ENCODE peak calls at places on chromosomes 4 and X, in four cellular contexts. H is DND-41, L is esophagus squamous epithelium, O is psoas muscle. K is an unnamed sample.
A peak's percentile ranks its signal among the peaks of the same experiment; 100 is the strongest.

GRCh38 chr4:38131371-38132139 is 171.4 kb downstream of the PTTG2 start:
- DNase-seq in H (peak; percentile 29), O (no peak), L (no peak), K (no peak)

GRCh38 chr4:26522478-26522877 is 32.2 kb upstream of the CCKAR start:
- DNase-seq in O (no peak), L (no peak), H (no peak), K (no peak)

GRCh38 chrX:148500428-148501120 is at the start of gene AFF2:
- DNase-seq in H (peak; percentile 77), O (peak; percentile 57), L (no peak), K (peak; percentile 52)

GRCh38 chrX:53312946-53313745 is 31.8 kb upstream of the IQSEC2 start:
- DNase-seq in O (peak; percentile 75), L (no peak), H (peak; percentile 64), K (peak; percentile 43)

GRCh38 chr4:51825341-51825740 is 17.6 kb upstream of the DCUN1D4 start:
- DNase-seq in H (no peak), O (no peak), L (no peak), K (no peak)

GRCh38 chr4:3492741-3493719 is 29.9 kb downstream of the DOK7 start:
- DNase-seq in L (no peak), O (no peak), H (no peak), K (no peak)

GRCh38 chrX:24145340-24146186 is 4.0 kb upstream of the ZFX start:
- DNase-seq in O (no peak), L (no peak), H (no peak), K (no peak)

GRCh38 chr4:101258782-101259353 is 88.5 kb downstream of the PPP3CA start:
- DNase-seq in O (no peak), H (no peak), L (no peak), K (no peak)

GRCh38 chr4:71009796-71010588 is 16.5 kb downstream of the DCK start:
- DNase-seq in H (no peak), L (no peak), O (no peak), K (no peak)

GRCh38 chrX:148771440-148771839 is 271.0 kb downstream of the AFF2 start:
- DNase-seq in L (no peak), H (no peak), O (no peak), K (no peak)

GRCh38 chrX:131392666-131393065 is 103.6 kb upstream of the IGSF1 start:
- DNase-seq in H (no peak), L (no peak), O (peak; percentile 40), K (no peak)

GRCh38 chr4:113539408-113539807 is 222.1 kb downstream of the CAMK2D start:
- DNase-seq in O (no peak), H (no peak), L (no peak), K (no peak)

GRCh38 chrX:9327747-9328145 is 137.1 kb upstream of the TBL1X start:
- DNase-seq in L (no peak), O (no peak), H (no peak), K (no peak)

GRCh38 chr4:62457356-62457755 is 1257.2 kb downstream of the ADGRL3 start:
- DNase-seq in H (no peak), L (no peak), O (no peak), K (no peak)

GRCh38 chrX:125439194-125439849 is 119.7 kb downstream of the TEX13C start:
- DNase-seq in L (no peak), O (no peak), H (no peak), K (no peak)

GRCh38 chrX:76796311-76796710 is 368.8 kb downstream of the MAGEE1 start:
- DNase-seq in L (no peak), H (no peak), O (no peak), K (no peak)

GRCh38 chr4:21470531-21470930 is 478.0 kb downstream of the KCNIP4 start:
- DNase-seq in L (no peak), H (no peak), O (no peak), K (no peak)

GRCh38 chr4:180932365-180933001 is 1310.7 kb upstream of the TENM3 start:
- DNase-seq in O (no peak), L (no peak), H (no peak), K (no peak)

GRCh38 chr4:173346074-173346473 is 11.9 kb upstream of the HMGB2 start:
- DNase-seq in O (no peak), H (no peak), L (no peak), K (no peak)

GRCh38 chrX:125205084-125205917 is 114.4 kb upstream of the TEX13C start:
- DNase-seq in H (no peak), O (peak; percentile 78), L (no peak), K (no peak)

GRCh38 chrX:28910501-28910900 is 323.3 kb downstream of the IL1RAPL1 start:
- DNase-seq in O (no peak), L (no peak), H (no peak), K (no peak)

GRCh38 chr4:116016201-116016600 is 902.8 kb upstream of the NDST4 start:
- DNase-seq in O (no peak), L (no peak), H (peak; percentile 46), K (no peak)

GRCh38 chrX:110286126-110286525 is 31.8 kb downstream of the AMMECR1 start:
- DNase-seq in L (no peak), O (no peak), H (no peak), K (peak; percentile 21)

GRCh38 chr4:39066371-39066770 is 4.3 kb downstream of the KLHL5 start:
- DNase-seq in O (no peak), H (no peak), L (no peak), K (no peak)

GRCh38 chrX:12352922-12353321 is 214.6 kb downstream of the FRMPD4 start:
- DNase-seq in H (no peak), L (no peak), O (no peak), K (no peak)

GRCh38 chr4:136865591-136865990 is 666.7 kb downstream of the PCDH18 start:
- DNase-seq in O (no peak), H (no peak), L (no peak), K (no peak)

GRCh38 chr4:147964519-147964918 is 232.6 kb downstream of the ARHGAP10 start:
- DNase-seq in O (no peak), H (no peak), L (no peak), K (no peak)

GRCh38 chr4:187799735-187800134 is 195.8 kb upstream of the ZFP42 start:
- DNase-seq in H (no peak), L (no peak), O (no peak), K (no peak)

GRCh38 chr4:144179152-144179739 is 38.7 kb upstream of the GYPA start:
- DNase-seq in O (no peak), L (no peak), H (no peak), K (no peak)

GRCh38 chr4:176309046-176309445 is 10.7 kb upstream of the SPCS3 start:
- DNase-seq in O (no peak), H (no peak), L (no peak), K (no peak)
- TF ChIP-seq CTCF in O (no peak), H (no peak), L (no peak), K (no peak)

GRCh38 chr4:76623217-76624060 is 188.4 kb downstream of the SHROOM3 start:
- DNase-seq in O (no peak), H (no peak), L (no peak), K (no peak)

GRCh38 chr4:76625316-76625715 is 190.3 kb downstream of the SHROOM3 start:
- DNase-seq in H (no peak), L (no peak), O (no peak), K (no peak)

GRCh38 chr4:76622126-76622525 is 187.1 kb downstream of the SHROOM3 start:
- DNase-seq in H (no peak), L (no peak), O (no peak), K (no peak)

GRCh38 chr4:76622717-76623116 is 187.7 kb downstream of the SHROOM3 start:
- DNase-seq in H (no peak), L (no peak), O (no peak), K (no peak)

GRCh38 chr4:76624271-76624681 is 189.2 kb downstream of the SHROOM3 start:
- DNase-seq in H (no peak), O (no peak), L (no peak), K (peak; percentile 61)
- H3K4me1 ChIP-seq in H (no peaks in the 10 kb centered on the region), O (no peaks in the 10 kb centered on the region), L (no peaks in the 10 kb centered on the region), K (peaks cover 8% of the 10 kb centered on the region)

DNA sequence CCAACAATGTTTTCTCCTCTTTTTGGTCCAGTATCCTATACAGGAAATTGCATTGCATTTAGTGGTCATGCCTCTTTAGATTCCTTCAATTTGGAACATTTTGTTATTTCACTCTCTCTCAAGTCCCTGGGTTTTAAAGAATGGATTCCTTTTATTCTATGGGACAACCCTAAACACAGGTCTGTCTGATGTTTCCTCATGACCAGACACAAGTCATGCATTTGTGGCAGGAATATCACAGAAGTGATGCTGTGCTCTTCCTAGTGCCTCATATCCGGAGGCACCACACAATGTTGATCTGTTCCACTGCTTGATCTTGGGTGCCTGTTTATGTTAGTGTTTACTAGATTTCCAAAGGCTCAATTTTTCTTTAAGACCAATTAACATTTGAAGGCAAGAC is 69.7 kb upstream of the H2AZ1 start:
- DNase-seq in H (no peak), O (no peak), L (no peak), K (no peak)
- TF ChIP-seq CTCF in H (no peak), O (no peak), L (no peak), K (no peak)

DNA sequence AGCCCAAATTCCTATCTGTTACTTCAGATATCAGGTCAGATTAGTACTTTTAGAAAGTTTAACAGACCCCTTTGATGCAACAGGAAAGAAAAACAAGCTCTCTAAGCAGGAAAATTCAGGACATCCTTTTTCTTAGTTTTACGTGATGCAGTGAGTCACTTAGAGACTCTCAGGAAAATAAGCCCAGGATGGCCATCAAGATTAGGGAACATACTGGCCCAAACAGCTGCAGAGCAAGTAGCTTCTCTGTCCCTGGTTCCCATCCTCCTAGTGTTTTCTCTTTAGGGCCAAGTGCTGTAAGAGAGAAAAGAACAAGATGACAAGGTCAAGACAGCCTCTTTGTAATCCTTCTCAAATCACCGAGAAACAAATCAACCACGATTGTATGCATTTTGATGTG is 219.1 kb downstream of the ZNF674 start:
- DNase-seq in H (no peak), O (no peak), L (no peak), K (no peak)
- H3K4me1 ChIP-seq in H (peaks cover 13% of the 10 kb centered on the region), O (no peaks in the 10 kb centered on the region), L (no peaks in the 10 kb centered on the region), K (peaks cover 2% of the 10 kb centered on the region)

GRCh38 chr4:103994059-103994458 is 274.3 kb upstream of the TACR3 start:
- DNase-seq in L (no peak), O (no peak), H (no peak), K (no peak)
- TF ChIP-seq CTCF in L (no peak), O (no peak), H (peak; percentile 18), K (no peak)

K was measured in ovary.